ENCODE peak calls at places on chromosomes 16 and 17, in nine cellular contexts. I is AG08396, T is HT1080, U is right cardiac atrium, D is omental fat pad, K is posterior cingulate gyrus, J is MM.1S, A is Right ventricle myocardium superior, H is WTC11. B is an unnamed sample.

GRCh38 chr16:78648517-78648916 is 549.1 kb downstream of the WWOX start:
- DNase-seq in I (no peak), T (peak), U (no peak), D (no peak), K (no peak), J (no peak), A (no peak), H (no peak), B (no peak)

GRCh38 chr17:2420131-2420530 is 19.3 kb upstream of the MNT start:
- DNase-seq in I (no peak), T (no peak), U (no peak), D (no peak), K (no peak), J (no peak), A (no peak), H (no peak), B (no peak)

GRCh38 chr17:32396343-32396742 is 46.4 kb downstream of the ZNF207 start:
- DNase-seq in I (no peak), T (no peak), U (no peak), D (no peak), K (no peak), J (no peak), A (no peak), H (no peak), B (no peak)

GRCh38 chr16:2904922-2905240 is 6.8 kb upstream of the FLYWCH1 start:
- DNase-seq in I (no peak), T (no peak), U (no peak), D (no peak), K (peak), J (peak), A (peak), H (no peak), B (no peak)

GRCh38 chr17:28549274-28550132 is 2.9 kb downstream of the UNC119 start:
- DNase-seq in I (no peak), T (no peak), U (no peak), D (no peak), K (no peak), J (no peak), A (no peak), H (no peak), B (no peak)

GRCh38 chr17:82229686-82230626 is 1.1 kb downstream of the SLC16A3 start:
- DNase-seq in I (peak), T (peak), U (peak), D (no peak), K (no peak), J (no peak), A (peak), H (no peak), B (no peak)

GRCh38 chr16:50458694-50459271 is 89.4 kb upstream of the NKD1 start:
- DNase-seq in I (no peak), T (no peak), U (no peak), D (no peak), K (no peak), J (no peak), A (no peak), H (peak), B (no peak)

GRCh38 chr17:76558210-76559095 is 18.6 kb downstream of the PRCD start:
- DNase-seq in I (no peak), T (no peak), U (no peak), D (no peak), K (no peak), J (peak), A (no peak), H (no peak), B (no peak)

GRCh38 chr17:81209141-81209540 is 13.6 kb downstream of the CEP131 start:
- DNase-seq in I (no peak), T (no peak), U (no peak), D (no peak), K (no peak), J (no peak), A (no peak), H (no peak), B (no peak)

GRCh38 chr17:18281815-18282214 is 21.4 kb downstream of the MIEF2 start:
- DNase-seq in I (no peak), T (no peak), U (no peak), D (no peak), K (no peak), J (no peak), A (peak), H (no peak), B (no peak)

GRCh38 chr16:15415411-15416070 is 18.8 kb upstream of the BMERB1 start:
- DNase-seq in I (no peak), T (no peak), U (no peak), D (no peak), K (no peak), J (no peak), A (no peak), H (no peak), B (no peak)

GRCh38 chr17:27609606-27610303 is 21.2 kb upstream of the LGALS9 start:
- DNase-seq in I (peak), T (peak), U (peak), D (no peak), K (peak), J (no peak), A (peak), H (peak), B (no peak)

GRCh38 chr17:58329808-58330543 is 1.4 kb upstream of the TSPOAP1 start:
- DNase-seq in I (no peak), T (peak), U (no peak), D (no peak), K (no peak), J (peak), A (no peak), H (no peak), B (no peak)

GRCh38 chr17:83187782-83188311 is 108.4 kb downstream of the METRNL start:
- DNase-seq in I (no peak), T (no peak), U (no peak), D (no peak), K (no peak), J (no peak), A (no peak), H (no peak), B (no peak)

GRCh38 chr16:2715519-2715918 is 4.5 kb downstream of the PRSS27 start:
- DNase-seq in I (peak), T (no peak), U (peak), D (peak), K (peak), J (peak), A (peak), H (peak), B (peak)

GRCh38 chr16:85486256-85486915 is 126.7 kb upstream of the GSE1 start:
- DNase-seq in I (no peak), T (no peak), U (no peak), D (no peak), K (no peak), J (no peak), A (no peak), H (no peak), B (no peak)

GRCh38 chr16:88772871-88773811 is 11.9 kb downstream of the PIEZO1 start:
- DNase-seq in I (peak), T (no peak), U (peak), D (no peak), K (peak), J (no peak), A (peak), H (no peak), B (peak)

B was measured in left ventricle myocardium inferior.